ENCODE peak calls at places on chromosomes 11 and 22, in eight cellular contexts. One of them, this sample, is unnamed. For H3K4me1, the result is how much of the 10 kb centered on the place peaks cover.

GRCh38 chr11:116865696-116866095 is 28.3 kb upstream of the APOA1 start:
- DNase-seq in psoas muscle: no peak
- DNase-seq in lower lobe of right lung: no peak
- DNase-seq in transverse colon: no peak
- DNase-seq in fibroblast of lung: no peak
- DNase-seq in SK-N-SH: no peak
- DNase-seq in HepG2: no peak
- DNase-seq in tibial artery: no peak
- DNase-seq in this sample: no peak

GRCh38 chr22:47759909-47760308 is 997.5 kb downstream of the TBC1D22A start:
- DNase-seq in psoas muscle: no peak
- DNase-seq in fibroblast of lung: no peak
- DNase-seq in lower lobe of right lung: no peak
- DNase-seq in tibial artery: no peak
- DNase-seq in transverse colon: no peak
- DNase-seq in SK-N-SH: no peak
- DNase-seq in HepG2: no peak
- DNase-seq in this sample: no peak

GRCh38 chr11:84384637-84385227 is 1098.6 kb upstream of the CCDC90B start:
- DNase-seq in psoas muscle: peak
- DNase-seq in HepG2: peak
- DNase-seq in tibial artery: peak
- DNase-seq in SK-N-SH: peak
- DNase-seq in lower lobe of right lung: no peak
- DNase-seq in fibroblast of lung: peak
- DNase-seq in transverse colon: peak
- DNase-seq in this sample: peak

GRCh38 chr11:97938789-97939188 is 1082.0 kb upstream of the CNTN5 start:
- DNase-seq in fibroblast of lung: no peak
- DNase-seq in tibial artery: no peak
- DNase-seq in HepG2: no peak
- DNase-seq in lower lobe of right lung: no peak
- DNase-seq in SK-N-SH: no peak
- DNase-seq in psoas muscle: no peak
- DNase-seq in transverse colon: no peak
- DNase-seq in this sample: no peak

GRCh38 chr11:116927163-116927772 is 89.8 kb upstream of the APOA1 start:
- DNase-seq in transverse colon: peak
- DNase-seq in fibroblast of lung: no peak
- DNase-seq in lower lobe of right lung: no peak
- DNase-seq in psoas muscle: no peak
- DNase-seq in HepG2: peak
- DNase-seq in SK-N-SH: peak
- DNase-seq in tibial artery: no peak
- DNase-seq in this sample: no peak

GRCh38 chr11:11351042-11351586 is 1.9 kb downstream of the CSNK2A3 start:
- DNase-seq in SK-N-SH: no peak
- DNase-seq in tibial artery: no peak
- DNase-seq in lower lobe of right lung: no peak
- DNase-seq in psoas muscle: peak
- DNase-seq in transverse colon: no peak
- DNase-seq in fibroblast of lung: no peak
- DNase-seq in HepG2: no peak
- DNase-seq in this sample: no peak

GRCh38 chr11:57491371-57492061 is 24.0 kb downstream of the SLC43A1 start:
- DNase-seq in psoas muscle: peak
- DNase-seq in lower lobe of right lung: no peak
- DNase-seq in SK-N-SH: peak
- DNase-seq in transverse colon: peak
- DNase-seq in HepG2: peak
- DNase-seq in fibroblast of lung: no peak
- DNase-seq in tibial artery: no peak
- DNase-seq in this sample: no peak

GRCh38 chr11:1197886-1198765 is 24.7 kb upstream of the MUC5B start:
- DNase-seq in SK-N-SH: peak
- DNase-seq in tibial artery: peak
- DNase-seq in fibroblast of lung: no peak
- DNase-seq in transverse colon: peak
- DNase-seq in psoas muscle: peak
- DNase-seq in lower lobe of right lung: peak
- DNase-seq in HepG2: no peak
- DNase-seq in this sample: no peak

GRCh38 chr11:90434858-90435257 is 212.0 kb upstream of the CHORDC1 start:
- DNase-seq in tibial artery: no peak
- DNase-seq in psoas muscle: no peak
- DNase-seq in HepG2: peak
- DNase-seq in transverse colon: no peak
- DNase-seq in SK-N-SH: no peak
- DNase-seq in lower lobe of right lung: no peak
- DNase-seq in fibroblast of lung: no peak
- DNase-seq in this sample: no peak

GRCh38 chr11:61919841-61920631 is 2.7 kb upstream of the RAB3IL1 start:
- DNase-seq in tibial artery: no peak
- DNase-seq in lower lobe of right lung: no peak
- DNase-seq in fibroblast of lung: no peak
- DNase-seq in SK-N-SH: peak
- DNase-seq in psoas muscle: no peak
- DNase-seq in HepG2: no peak
- DNase-seq in transverse colon: no peak
- DNase-seq in this sample: no peak

GRCh38 chr11:1817000-1817399 is 17.8 kb upstream of the SYT8 start:
- DNase-seq in fibroblast of lung: no peak
- DNase-seq in lower lobe of right lung: no peak
- DNase-seq in SK-N-SH: no peak
- DNase-seq in psoas muscle: no peak
- DNase-seq in HepG2: no peak
- DNase-seq in transverse colon: no peak
- DNase-seq in tibial artery: no peak
- DNase-seq in this sample: no peak

GRCh38 chr11:111833524-111833923 is 37.9 kb downstream of the ALG9 start:
- DNase-seq in psoas muscle: no peak
- DNase-seq in SK-N-SH: no peak
- DNase-seq in lower lobe of right lung: no peak
- DNase-seq in transverse colon: no peak
- DNase-seq in HepG2: peak
- DNase-seq in tibial artery: no peak
- DNase-seq in fibroblast of lung: no peak
- DNase-seq in this sample: no peak

GRCh38 chr22:24819941-24820461 is 14.0 kb downstream of the SGSM1 start:
- DNase-seq in fibroblast of lung: no peak
- DNase-seq in tibial artery: peak
- DNase-seq in lower lobe of right lung: peak
- DNase-seq in HepG2: no peak
- DNase-seq in psoas muscle: no peak
- DNase-seq in SK-N-SH: peak
- DNase-seq in transverse colon: peak
- DNase-seq in this sample: no peak

GRCh38 chr11:108286956-108287355 is 64.1 kb downstream of the ATM start:
- DNase-seq in fibroblast of lung: no peak
- DNase-seq in tibial artery: no peak
- DNase-seq in lower lobe of right lung: no peak
- DNase-seq in HepG2: no peak
- DNase-seq in psoas muscle: no peak
- DNase-seq in SK-N-SH: no peak
- DNase-seq in transverse colon: no peak
- DNase-seq in this sample: no peak

GRCh38 chr11:115618428-115618827 is 114.2 kb upstream of the CADM1 start:
- DNase-seq in SK-N-SH: no peak
- DNase-seq in lower lobe of right lung: no peak
- DNase-seq in transverse colon: no peak
- DNase-seq in tibial artery: no peak
- DNase-seq in HepG2: no peak
- DNase-seq in fibroblast of lung: peak
- DNase-seq in psoas muscle: no peak
- DNase-seq in this sample: peak

GRCh38 chr11:76147106-76147735 is 59.1 kb downstream of the WNT11 start:
- DNase-seq in lower lobe of right lung: no peak
- DNase-seq in SK-N-SH: no peak
- DNase-seq in fibroblast of lung: no peak
- DNase-seq in tibial artery: no peak
- DNase-seq in HepG2: no peak
- DNase-seq in transverse colon: peak
- DNase-seq in psoas muscle: no peak
- DNase-seq in this sample: no peak

GRCh38 chr11:96061730-96062524 is 138.0 kb upstream of the MTMR2 start:
- DNase-seq in fibroblast of lung: peak
- DNase-seq in SK-N-SH: no peak
- DNase-seq in psoas muscle: no peak
- DNase-seq in lower lobe of right lung: no peak
- DNase-seq in tibial artery: no peak
- DNase-seq in transverse colon: no peak
- DNase-seq in HepG2: peak
- DNase-seq in this sample: peak

GRCh38 chr11:60951909-60952741 is at the start of gene SLC15A3:
- DNase-seq in transverse colon: peak
- DNase-seq in psoas muscle: peak
- DNase-seq in fibroblast of lung: no peak
- DNase-seq in lower lobe of right lung: peak
- DNase-seq in HepG2: no peak
- DNase-seq in SK-N-SH: no peak
- DNase-seq in tibial artery: peak
- DNase-seq in this sample: no peak

DNA sequence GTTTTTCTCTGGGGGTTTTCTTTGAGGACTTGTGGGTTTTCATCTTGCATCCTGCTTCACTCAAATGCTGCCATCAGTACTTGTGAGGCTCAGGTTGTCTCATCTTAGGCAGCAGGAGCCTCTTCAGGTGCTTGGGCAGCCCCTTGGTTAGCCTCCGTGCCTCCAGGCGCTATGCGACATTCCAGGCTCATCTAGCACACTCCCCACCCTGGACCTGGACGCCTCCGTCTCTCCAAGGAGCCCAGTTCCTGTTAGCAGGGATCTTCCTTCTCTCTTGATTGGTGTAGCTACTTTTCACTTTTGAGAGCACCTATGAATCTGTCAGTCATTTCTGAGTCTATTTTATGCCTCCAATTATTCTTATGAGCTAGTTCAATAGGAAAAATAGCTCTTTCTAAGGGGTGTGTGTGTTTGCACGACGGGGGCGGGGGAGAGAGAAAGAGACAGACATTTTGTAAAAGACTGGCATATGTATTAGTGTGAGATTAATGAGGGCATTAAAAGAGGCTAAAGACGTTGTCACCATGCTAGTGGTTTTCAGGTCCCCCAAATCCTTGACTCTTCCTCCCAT is 7.8 kb downstream of the TUBA8 start:
- DNase-seq in HepG2: no peak
- DNase-seq in lower lobe of right lung: no peak
- DNase-seq in SK-N-SH: no peak
- DNase-seq in tibial artery: no peak
- DNase-seq in fibroblast of lung: no peak
- DNase-seq in transverse colon: no peak
- DNase-seq in psoas muscle: no peak
- DNase-seq in this sample: no peak
- H3K27ac ChIP-seq in HepG2: no peak
- H3K27ac ChIP-seq in lower lobe of right lung: no peak
- H3K27ac ChIP-seq in SK-N-SH: no peak
- H3K27ac ChIP-seq in tibial artery: no peak
- H3K27ac ChIP-seq in fibroblast of lung: no peak
- H3K27ac ChIP-seq in transverse colon: no peak
- H3K27ac ChIP-seq in psoas muscle: peak
- H3K27ac ChIP-seq in this sample: no peak

DNA sequence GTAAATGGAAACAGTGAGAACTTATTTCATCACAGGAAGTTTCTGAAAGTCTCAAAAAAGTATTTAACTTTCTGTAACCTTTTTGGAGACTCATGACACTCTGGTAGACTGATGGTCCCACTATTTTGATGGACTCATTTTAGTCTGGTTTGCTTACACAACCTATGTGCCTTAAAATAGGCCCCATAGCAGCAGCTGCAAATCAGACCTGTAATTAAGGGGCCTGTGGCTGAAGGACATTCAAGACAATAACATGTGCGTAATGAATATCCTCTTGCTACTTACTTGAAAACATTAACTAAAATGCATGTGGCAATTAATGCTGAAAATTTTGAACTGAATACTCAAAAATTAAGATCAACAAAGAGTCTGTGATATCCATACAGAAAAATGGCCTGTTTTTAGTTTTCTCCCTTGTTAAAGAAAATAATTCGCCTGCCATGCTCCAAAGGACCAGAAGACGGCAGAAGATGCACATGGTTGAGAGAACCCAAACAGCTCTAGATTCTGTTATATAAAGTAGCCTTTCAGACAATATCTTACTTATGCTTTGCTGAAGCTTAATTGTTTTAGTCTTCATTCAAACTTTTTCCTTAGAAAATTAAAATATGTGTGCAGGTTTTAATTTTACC is 568.5 kb downstream of the KCNA4 start:
- DNase-seq in psoas muscle: no peak
- DNase-seq in transverse colon: no peak
- DNase-seq in tibial artery: no peak
- DNase-seq in lower lobe of right lung: no peak
- DNase-seq in HepG2: no peak
- DNase-seq in fibroblast of lung: peak
- DNase-seq in SK-N-SH: no peak
- DNase-seq in this sample: no peak
- TF ChIP-seq CTCF in psoas muscle: no peak
- TF ChIP-seq CTCF in transverse colon: no peak
- TF ChIP-seq CTCF in tibial artery: peak
- TF ChIP-seq CTCF in lower lobe of right lung: peak
- TF ChIP-seq CTCF in HepG2: peak
- TF ChIP-seq CTCF in fibroblast of lung: peak
- TF ChIP-seq CTCF in SK-N-SH: peak
- TF ChIP-seq CTCF in this sample: peak

DNA sequence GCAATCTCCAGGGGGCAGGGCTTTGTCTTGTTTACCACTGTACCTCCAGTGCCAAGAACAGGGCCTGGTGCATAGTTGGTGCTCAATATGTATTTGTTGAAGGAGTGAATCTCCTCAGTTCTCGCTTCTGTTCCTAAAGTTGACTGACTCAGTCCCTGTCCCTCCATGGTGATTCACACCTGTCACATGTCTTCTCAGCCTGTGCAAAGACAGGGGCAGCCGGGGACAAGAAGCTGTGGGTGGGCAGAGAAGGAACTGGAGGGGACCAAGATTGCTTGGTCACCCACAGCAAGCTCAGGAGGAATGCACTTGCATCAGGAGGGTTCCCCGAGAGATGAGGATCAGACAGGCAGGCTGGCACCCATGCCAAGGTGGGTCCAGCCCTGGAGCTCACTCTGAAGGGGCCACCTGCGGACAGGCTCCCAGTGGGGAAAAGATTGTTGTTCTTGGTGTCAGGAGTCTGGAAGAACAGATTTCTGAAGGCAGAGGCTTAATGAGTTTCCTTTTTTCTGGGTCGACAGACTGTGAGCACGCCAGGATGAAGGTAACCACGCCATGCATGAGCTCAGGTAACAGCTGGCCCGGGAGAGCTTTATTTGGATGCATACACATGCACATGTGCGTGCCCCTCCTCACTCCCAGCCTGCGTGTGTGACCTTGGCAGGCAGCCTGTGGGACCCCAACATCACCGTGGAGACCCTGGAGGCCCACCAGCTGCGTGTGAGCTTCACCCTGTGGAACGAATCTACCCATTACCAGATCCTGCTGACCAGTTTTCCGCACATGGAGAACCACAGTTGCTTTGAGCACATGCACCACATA is 16.9 kb downstream of the IL17RA start:
- DNase-seq in lower lobe of right lung: no peak
- DNase-seq in SK-N-SH: no peak
- DNase-seq in transverse colon: no peak
- DNase-seq in HepG2: no peak
- DNase-seq in tibial artery: peak
- DNase-seq in psoas muscle: no peak
- DNase-seq in fibroblast of lung: no peak
- DNase-seq in this sample: no peak
- H3K4me1 ChIP-seq in lower lobe of right lung: half or more
- H3K4me1 ChIP-seq in SK-N-SH: under half
- H3K4me1 ChIP-seq in transverse colon: under half
- H3K4me1 ChIP-seq in HepG2: under half
- H3K4me1 ChIP-seq in tibial artery: under half
- H3K4me1 ChIP-seq in psoas muscle: under half
- H3K4me1 ChIP-seq in fibroblast of lung: under half
- H3K4me1 ChIP-seq in this sample: under half

GRCh38 chr11:33689506-33689905 is 11.1 kb downstream of the C11orf91 start:
- DNase-seq in HepG2: no peak
- DNase-seq in fibroblast of lung: no peak
- DNase-seq in tibial artery: no peak
- DNase-seq in psoas muscle: no peak
- DNase-seq in lower lobe of right lung: no peak
- DNase-seq in SK-N-SH: no peak
- DNase-seq in transverse colon: no peak
- DNase-seq in this sample: no peak
- H3K27ac ChIP-seq in HepG2: no peak
- H3K27ac ChIP-seq in fibroblast of lung: peak
- H3K27ac ChIP-seq in tibial artery: peak
- H3K27ac ChIP-seq in psoas muscle: peak
- H3K27ac ChIP-seq in lower lobe of right lung: peak
- H3K27ac ChIP-seq in SK-N-SH: peak
- H3K27ac ChIP-seq in transverse colon: peak
- H3K27ac ChIP-seq in this sample: peak